ENCODE peak calls at places on chromosomes 3 and 15, in five cellular contexts. E is BJ, O is right lobe of liver, I is astrocyte of the spinal cord, C is fibroblast of the aortic adventitia. S is an unnamed sample.

GRCh38 chr3:10273697-10274305 is 18.9 kb downstream of the GHRL start:
- DNase-seq in C (peak; percentile 16), I (no peak), E (no peak), O (no peak), S (no peak)

GRCh38 chr3:72812201-72812600 is 36.0 kb downstream of the SHQ1 start:
- DNase-seq in C (no peak), O (no peak), E (no peak), I (no peak), S (no peak)

GRCh38 chr3:193040836-193041672 is 123.4 kb upstream of the MB21D2 start:
- DNase-seq in C (peak; percentile 71), E (no peak), I (peak; percentile 66), O (no peak), S (peak; percentile 17)

GRCh38 chr15:73936181-73936580 is 9.9 kb downstream of the LOXL1 start:
- DNase-seq in I (peak; percentile 62), C (peak; percentile 73), E (no peak), O (no peak), S (no peak)

GRCh38 chr3:81442758-81443456 is 318.5 kb downstream of the GBE1 start:
- DNase-seq in C (no peak), O (no peak), E (no peak), I (no peak), S (no peak)

GRCh38 chr3:148379763-148380162 is 317.9 kb upstream of the AGTR1 start:
- DNase-seq in E (no peak), I (peak; percentile 73), C (peak; percentile 79), O (no peak), S (peak; percentile 25)

GRCh38 chr3:61454806-61455205 is 106.6 kb upstream of the PTPRG start:
- DNase-seq in O (no peak), C (peak; percentile 40), I (no peak), E (no peak), S (no peak)

GRCh38 chr3:171695476-171695875 is 114.8 kb downstream of the PLD1 start:
- DNase-seq in I (no peak), O (no peak), C (peak; percentile 57), E (no peak), S (no peak)

GRCh38 chr15:54150255-54150654 is 172.0 kb downstream of the UNC13C start:
- DNase-seq in I (no peak), O (no peak), C (peak; percentile 81), E (no peak), S (peak; percentile 80)

GRCh38 chr3:13108861-13109260 is 35.6 kb upstream of the IQSEC1 start:
- DNase-seq in I (no peak), C (no peak), O (no peak), E (no peak), S (no peak)

GRCh38 chr3:13111874-13112520 is 38.8 kb upstream of the IQSEC1 start:
- DNase-seq in E (no peak), C (no peak), I (no peak), O (peak; percentile 95), S (no peak)

GRCh38 chr3:13109516-13109915 is 36.3 kb upstream of the IQSEC1 start:
- DNase-seq in I (no peak), C (no peak), O (no peak), E (no peak), S (no peak)

GRCh38 chr3:13111173-13111873 is 38.1 kb upstream of the IQSEC1 start:
- DNase-seq in I (no peak), C (no peak), O (no peak), E (no peak), S (no peak)

DNA sequence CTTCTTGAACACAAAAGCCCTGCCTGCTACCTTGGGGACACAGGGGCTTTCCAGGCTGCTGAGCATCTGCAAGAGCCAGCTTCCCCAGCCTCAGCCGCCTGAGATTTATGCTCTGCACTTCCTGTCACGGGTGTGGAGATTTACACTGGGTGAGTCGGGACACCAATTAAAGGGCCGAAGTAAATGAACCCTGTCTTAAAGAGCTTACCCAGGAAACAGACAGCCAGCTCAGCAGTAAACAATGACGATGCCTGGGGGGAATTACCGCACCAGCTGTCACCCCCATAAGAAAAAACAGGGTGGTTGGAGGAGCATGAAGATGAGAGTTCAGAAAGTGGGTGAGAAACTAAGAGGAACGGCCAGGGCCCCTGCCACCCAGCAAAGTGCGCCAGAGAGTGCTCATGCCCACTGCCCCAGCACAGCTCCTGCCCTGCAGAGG is 37.5 kb upstream of the IQSEC1 start:
- DNase-seq in I (no peak), O (no peak), C (no peak), E (no peak), S (no peak)
- H3K4me3 ChIP-seq in I (no peak overlapping the region), O (no peak overlapping the region), C (no peak overlapping the region), E (no peak overlapping the region), S (no peak overlapping the region)

DNA sequence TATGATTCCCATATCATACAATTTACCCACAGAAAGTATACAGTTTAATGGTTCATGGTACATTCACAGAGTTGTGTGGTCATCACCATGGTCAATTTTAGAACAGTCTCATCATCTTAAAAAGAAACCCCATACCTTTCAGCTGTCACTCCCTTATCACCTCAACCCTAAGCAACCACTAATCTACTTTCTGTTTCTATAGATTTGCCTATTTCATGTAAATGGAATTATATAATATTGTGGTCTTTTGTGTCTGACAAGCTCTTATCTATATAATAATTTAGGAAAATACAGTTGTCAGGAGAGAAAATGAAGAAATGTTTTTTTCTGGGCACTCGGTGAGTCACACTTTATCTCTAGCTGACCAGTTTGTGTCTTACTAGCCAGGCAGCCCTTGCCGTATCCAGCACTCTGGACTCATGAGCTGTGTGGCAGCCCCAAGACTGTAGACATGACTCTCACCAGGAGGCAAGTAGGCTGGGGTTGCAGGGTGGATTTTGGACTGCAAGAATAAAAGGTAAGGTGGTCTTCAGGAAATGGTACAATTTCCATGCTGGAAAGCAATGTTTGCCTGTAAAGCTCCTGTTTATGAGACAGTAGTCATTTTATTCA is 234.6 kb downstream of the THRB start:
- DNase-seq in C (peak; percentile 71), E (no peak), O (no peak), I (no peak), S (no peak)
- H3K4me3 ChIP-seq in C (no peak overlapping the region), E (no peak overlapping the region), O (no peak overlapping the region), I (no peak overlapping the region), S (no peak overlapping the region)

GRCh38 chr15:92811514-92811913 is 88.6 kb upstream of the CHD2 start:
- DNase-seq in E (no peak), C (no peak), I (peak; percentile 14), O (peak; percentile 73), S (no peak)

GRCh38 chr15:92809880-92810361 is 90.2 kb upstream of the CHD2 start:
- DNase-seq in O (peak; percentile 63), I (peak; percentile 63), C (no peak), E (no peak), S (no peak)

GRCh38 chr15:92812271-92812670 is 87.9 kb upstream of the CHD2 start:
- DNase-seq in O (no peak), C (no peak), E (no peak), I (no peak), S (no peak)

GRCh38 chr15:92809064-92809879 is 90.9 kb upstream of the CHD2 start:
- DNase-seq in I (peak; percentile 98), O (peak; percentile 98), C (peak; percentile 96), E (peak; percentile 85), S (peak; percentile 83)

DNA sequence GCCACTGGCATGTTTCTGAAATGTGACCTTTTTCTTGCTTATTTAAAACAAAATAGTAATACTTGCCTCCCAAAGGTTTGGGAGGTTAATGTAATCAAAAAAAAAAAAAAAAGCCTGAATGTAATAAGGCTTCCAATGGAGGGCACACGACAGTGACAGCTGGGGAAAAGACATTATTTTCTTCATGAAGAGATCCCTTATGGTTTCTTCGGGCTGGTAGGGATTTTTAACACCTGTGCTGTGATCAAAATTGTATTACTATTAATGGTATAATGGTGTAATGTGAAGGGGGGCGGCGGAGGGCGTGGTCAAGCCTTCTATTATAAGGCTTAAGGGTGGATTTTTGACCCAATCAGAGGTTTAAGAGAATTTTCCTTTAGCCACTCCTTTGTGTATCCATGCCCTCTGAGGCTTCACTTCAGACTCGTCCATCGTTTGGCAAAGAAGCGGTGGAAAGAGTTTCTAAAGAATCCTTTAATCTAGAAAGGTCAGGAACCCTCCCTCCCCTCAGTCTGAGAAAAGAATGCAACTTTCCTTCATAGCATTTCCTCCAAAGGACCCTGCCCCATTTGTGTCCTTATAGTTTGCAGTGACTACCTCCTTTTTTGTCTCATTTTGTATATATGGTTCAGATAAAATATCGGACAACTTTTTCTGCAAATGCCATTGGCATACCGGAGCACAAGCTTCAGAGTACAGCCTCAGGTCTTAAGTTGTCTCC is 89.5 kb upstream of the CHD2 start:
- DNase-seq in E (no peak), C (peak; percentile 61), I (peak; percentile 83), O (peak; percentile 56), S (no peak)
- H3K4me3 ChIP-seq in E (peak overlapping the region; percentile 45), C (peak overlapping the region; percentile 49), I (peak overlapping the region; percentile 48), O (peak overlapping the region; percentile 60), S (peak overlapping the region; percentile 57)

DNA sequence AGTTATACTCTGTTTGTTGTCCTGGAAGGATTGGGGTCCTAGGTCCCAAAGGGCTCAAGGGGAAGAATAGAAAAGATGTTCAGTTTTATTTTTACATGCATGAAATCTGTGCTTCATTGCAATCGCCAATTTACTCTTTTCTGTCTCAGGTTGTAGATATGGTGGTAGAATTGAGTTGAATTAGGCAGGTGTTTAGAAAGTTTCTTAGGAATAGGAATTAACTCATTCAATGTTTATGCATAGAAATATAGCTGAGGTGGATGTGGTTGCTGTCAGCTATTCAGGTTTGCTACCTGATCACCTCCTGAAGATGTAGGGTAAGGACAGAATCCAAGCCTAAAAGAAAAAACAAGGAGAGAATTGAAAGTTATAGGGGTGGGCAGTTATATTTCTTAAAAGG is 1.4 kb downstream of the ARPP21 start:
- DNase-seq in O (no peak), E (no peak), C (no peak), I (no peak), S (no peak)
- H3K4me3 ChIP-seq in O (no peak overlapping the region), E (no peak overlapping the region), C (no peak overlapping the region), I (no peak overlapping the region), S (peak overlapping the region; percentile 53)

DNA sequence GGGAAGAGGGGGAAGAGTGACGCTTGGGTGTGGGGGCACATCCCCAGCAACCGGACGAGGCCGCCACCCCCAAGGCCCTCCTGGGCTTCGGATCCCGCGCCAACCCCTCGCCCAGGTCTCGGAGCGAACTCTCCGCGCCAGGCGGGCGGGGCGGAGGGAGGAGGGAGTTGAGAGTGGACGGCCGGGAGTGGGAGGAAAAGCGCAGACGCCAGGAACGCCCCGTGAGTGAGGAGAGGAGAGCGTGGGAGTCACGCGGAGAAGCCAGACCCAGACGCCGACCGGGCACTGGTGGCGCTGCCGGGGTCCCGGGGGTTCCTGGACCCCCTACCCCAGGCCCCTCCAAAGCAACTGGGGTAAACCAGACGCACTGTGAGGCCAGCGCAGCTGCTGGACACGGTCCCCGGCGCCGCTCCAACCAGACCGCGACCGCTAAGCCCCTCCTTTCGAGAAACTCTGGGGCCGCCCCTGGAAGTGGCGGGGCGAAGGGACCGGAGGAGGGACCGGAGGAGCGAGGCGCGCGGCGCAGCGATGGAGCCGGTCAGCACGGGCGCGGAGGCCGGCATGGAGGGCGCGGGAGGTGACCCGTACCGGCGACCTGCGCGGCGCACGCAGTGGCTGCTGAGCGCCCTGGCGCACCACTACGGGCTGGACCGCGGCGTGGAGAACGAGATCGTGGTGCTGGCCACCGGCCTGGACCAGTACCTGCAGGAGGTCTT is at the start of gene EFCC1:
- DNase-seq in C (no peak), O (no peak), E (no peak), I (no peak), S (no peak)
- H3K4me3 ChIP-seq in C (peak within 1 kb of the TSS; percentile 28), O (peak within 1 kb of the TSS; percentile 48), E (peak within 1 kb of the TSS; percentile 10), I (peak within 1 kb of the TSS; percentile 5), S (peak within 1 kb of the TSS; percentile 19)

GRCh38 chr3:123026551-123027291 is 842 bp downstream of the SEMA5B start:
- DNase-seq in I (no peak), C (no peak), O (peak; percentile 56), E (no peak), S (no peak)
- H3K4me3 ChIP-seq in I (peak overlapping the region; percentile 5), C (peak overlapping the region; percentile 48), O (peak overlapping the region; percentile 60), E (peak overlapping the region; percentile 8), S (peak overlapping the region; percentile 42)

GRCh38 chr15:29018983-29019875 is 133.5 kb downstream of the APBA2 start:
- DNase-seq in I (no peak), C (peak; percentile 23), E (no peak), O (no peak), S (no peak)
- H3K4me3 ChIP-seq in I (no peak overlapping the region), C (no peak overlapping the region), E (no peak overlapping the region), O (no peak overlapping the region), S (no peak overlapping the region)